ENCODE peak calls at places on chromosomes 5 and 9, in five cellular contexts. B is heart left ventricle, V is HuH-7.5, H is foreskin keratinocyte, A is GM04504. D is an unnamed sample.

GRCh38 chr9:133306242-133307194 is 29.5 kb downstream of the SURF6 start:
- DNase-seq in B (no peak), V (no peak), H (no peak), A (peak), D (peak)

GRCh38 chr5:150278046-150278760 is 11.4 kb downstream of the CAMK2A start:
- DNase-seq in B (no peak), V (no peak), H (no peak), A (no peak), D (no peak)

GRCh38 chr9:124754289-124754688 is 16.8 kb downstream of the NR6A1 start:
- DNase-seq in B (no peak), V (no peak), H (no peak), A (no peak), D (no peak)

GRCh38 chr9:124077915-124078572 is 66.5 kb downstream of the LHX2 start:
- DNase-seq in B (no peak), V (no peak), H (peak), A (no peak), D (no peak)

GRCh38 chr5:141845371-141845821 is 32.8 kb downstream of the PCDH1 start:
- DNase-seq in B (no peak), V (no peak), H (no peak), A (no peak), D (no peak)

GRCh38 chr5:2914991-2915484 is 163.6 kb upstream of the IRX2 start:
- DNase-seq in B (no peak), V (no peak), H (no peak), A (no peak), D (no peak)

GRCh38 chr5:122665087-122665486 is 109.8 kb upstream of the SNX2 start:
- DNase-seq in B (no peak), V (no peak), H (no peak), A (no peak), D (no peak)

GRCh38 chr9:131635285-131635684 is 90.0 kb downstream of the PRRT1B start:
- DNase-seq in B (peak), V (peak), H (peak), A (peak), D (peak)

GRCh38 chr9:109453210-109453842 is 44.8 kb downstream of the PTPN3 start:
- DNase-seq in B (no peak), V (no peak), H (peak), A (no peak), D (no peak)

GRCh38 chr5:108102463-108102862 is 279.4 kb downstream of the FBXL17 start:
- DNase-seq in B (no peak), V (no peak), H (no peak), A (no peak), D (no peak)

GRCh38 chr5:1420211-1421195 is 24.7 kb downstream of the SLC6A3 start:
- DNase-seq in B (no peak), V (no peak), H (no peak), A (no peak), D (no peak)

GRCh38 chr5:14906628-14907027 is 35.0 kb upstream of the ANKH start:
- DNase-seq in B (no peak), V (no peak), H (no peak), A (no peak), D (no peak)

GRCh38 chr9:93567271-93567959 is 9.0 kb upstream of the PHF2 start:
- DNase-seq in B (no peak), V (no peak), H (no peak), A (no peak), D (no peak)

GRCh38 chr5:1665231-1665630 is 134.4 kb downstream of the MRPL36 start:
- DNase-seq in B (no peak), V (no peak), H (no peak), A (no peak), D (no peak)

GRCh38 chr9:86353591-86354047 is 591 bp downstream of the TUT7 start:
- DNase-seq in B (no peak), V (peak), H (no peak), A (no peak), D (peak)

GRCh38 chr5:140690376-140690932 is 716 bp downstream of the HARS1 start:
- DNase-seq in B (no peak), V (no peak), H (no peak), A (no peak), D (no peak)

GRCh38 chr9:77876091-77876490 is 155.5 kb downstream of the GNAQ start:
- DNase-seq in B (peak), V (no peak), H (no peak), A (no peak), D (no peak)

GRCh38 chr5:113447651-113448050 is 12.9 kb upstream of the TSSK1B start:
- DNase-seq in B (no peak), V (peak), H (no peak), A (no peak), D (no peak)

D was measured in 8988T.